ENCODE peak calls at places on chromosome 12, in four cellular contexts. One of them, this sample, is unnamed.

GRCh38 chr12:116376354-116377193 is 99.1 kb upstream of the MED13L start:
- DNase-seq in A549: peak
- DNase-seq in HepG2: no peak
- DNase-seq in IMR-90: peak
- DNase-seq in this sample: no peak

GRCh38 chr12:76919388-76920181 is 40.8 kb upstream of the CSRP2 start:
- DNase-seq in HepG2: no peak
- DNase-seq in A549: no peak
- DNase-seq in IMR-90: no peak
- DNase-seq in this sample: no peak

GRCh38 chr12:94187351-94187750 is 39.0 kb downstream of the PLXNC1 start:
- DNase-seq in HepG2: no peak
- DNase-seq in A549: no peak
- DNase-seq in IMR-90: no peak
- DNase-seq in this sample: no peak

GRCh38 chr12:82688035-82688501 is 1.4 kb downstream of the TMTC2 start:
- DNase-seq in HepG2: no peak
- DNase-seq in IMR-90: no peak
- DNase-seq in A549: peak
- DNase-seq in this sample: no peak

GRCh38 chr12:26845984-26846383 is 13.0 kb upstream of the ITPR2 start:
- DNase-seq in IMR-90: peak
- DNase-seq in HepG2: peak
- DNase-seq in A549: no peak
- DNase-seq in this sample: peak

GRCh38 chr12:73220951-73221350 is 948.8 kb downstream of the TRHDE start:
- DNase-seq in HepG2: no peak
- DNase-seq in IMR-90: no peak
- DNase-seq in A549: no peak
- DNase-seq in this sample: no peak

GRCh38 chr12:25992026-25992782 is 33.7 kb downstream of the RASSF8 start:
- DNase-seq in IMR-90: no peak
- DNase-seq in HepG2: no peak
- DNase-seq in A549: no peak
- DNase-seq in this sample: no peak

GRCh38 chr12:10632226-10632625 is 18.8 kb upstream of the MAGOHB start:
- DNase-seq in HepG2: no peak
- DNase-seq in IMR-90: peak
- DNase-seq in A549: no peak
- DNase-seq in this sample: no peak

GRCh38 chr12:68180792-68181744 is 21.5 kb upstream of the IFNG start:
- DNase-seq in HepG2: no peak
- DNase-seq in IMR-90: no peak
- DNase-seq in A549: no peak
- DNase-seq in this sample: peak
- TF ChIP-seq MAZ in HepG2: no peak
- TF ChIP-seq MAZ in IMR-90: no peak
- TF ChIP-seq MAZ in A549: no peak
- TF ChIP-seq MAZ in this sample: no peak

DNA sequence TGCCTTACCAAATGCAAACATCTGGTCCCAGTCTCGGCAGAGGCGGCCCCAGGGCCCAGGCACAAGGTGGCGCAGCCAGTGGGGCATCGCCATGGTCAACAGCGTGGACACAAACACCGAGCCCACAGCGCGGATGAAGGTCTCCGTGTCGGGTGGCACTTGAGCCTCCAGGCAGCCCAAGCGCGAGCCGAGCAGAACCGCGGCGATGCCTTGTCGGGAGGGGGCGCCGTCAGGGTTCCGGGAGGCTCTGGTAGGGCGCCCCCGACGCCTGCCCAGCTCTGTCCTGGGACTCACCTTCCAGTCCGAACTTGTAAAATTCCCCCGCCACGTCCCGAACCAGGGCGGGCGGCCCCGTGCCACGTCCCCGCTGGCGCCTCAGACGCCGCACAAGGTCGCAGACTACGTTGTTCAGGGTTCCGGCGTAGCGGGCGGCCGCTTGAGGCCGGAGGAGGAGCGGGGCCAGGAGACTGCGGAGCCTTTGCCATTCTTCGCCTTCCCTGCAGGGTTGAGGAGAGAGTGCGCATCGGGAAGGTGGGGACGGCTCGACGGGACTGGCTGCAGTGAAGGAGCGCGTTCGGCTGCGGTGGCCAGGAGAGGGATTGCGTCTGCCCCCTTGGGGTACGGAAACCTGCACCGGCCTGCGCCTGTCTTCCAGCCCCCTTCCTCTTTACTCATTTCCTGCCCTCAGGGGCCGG is 1.7 kb downstream of the CYP27B1 start:
- DNase-seq in HepG2: peak
- DNase-seq in A549: peak
- DNase-seq in IMR-90: peak
- DNase-seq in this sample: no peak
- TF ChIP-seq MAZ in HepG2: no peak
- TF ChIP-seq MAZ in A549: no peak
- TF ChIP-seq MAZ in IMR-90: no peak
- TF ChIP-seq MAZ in this sample: no peak

DNA sequence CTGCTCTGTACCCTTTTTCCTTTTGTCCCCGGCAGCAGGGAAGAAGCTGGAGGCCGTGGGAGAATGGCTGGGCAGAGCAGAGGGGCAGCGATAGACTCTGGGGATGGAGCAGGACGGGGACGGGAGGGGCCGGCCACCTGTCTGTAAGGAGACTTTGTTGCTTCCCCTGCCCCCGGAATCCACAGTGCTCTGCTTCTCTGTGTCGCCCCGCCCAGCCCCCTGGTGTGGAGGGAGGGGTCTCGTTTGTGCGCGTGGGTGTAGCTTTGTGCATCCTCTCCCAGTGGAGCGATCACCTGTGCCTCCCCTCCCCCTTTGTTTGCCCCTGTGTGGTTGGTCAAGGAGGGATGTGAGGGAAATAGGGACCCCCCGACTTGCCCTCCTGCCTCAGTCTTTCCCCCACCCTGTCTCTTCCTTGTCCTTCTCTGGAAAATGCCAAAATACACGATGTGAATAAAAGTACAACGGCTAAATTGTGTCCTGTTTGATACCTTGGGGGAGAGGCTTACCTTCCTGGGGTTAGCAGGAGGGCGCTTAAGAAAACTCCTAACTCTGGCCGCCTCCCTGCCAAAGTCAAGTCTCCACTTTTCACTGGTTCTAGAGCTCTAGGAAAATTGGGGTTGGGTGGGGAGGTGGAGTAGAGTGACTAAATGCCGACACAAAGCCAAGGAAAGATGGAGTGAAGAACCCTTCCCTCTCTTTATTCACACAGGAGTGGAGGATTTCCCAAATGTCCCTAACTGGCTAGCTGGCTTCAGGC is 990 bp upstream of the TPI1 start:
- DNase-seq in IMR-90: no peak
- DNase-seq in A549: no peak
- DNase-seq in HepG2: no peak
- DNase-seq in this sample: peak
- TF ChIP-seq MAZ in IMR-90: no peak
- TF ChIP-seq MAZ in A549: no peak
- TF ChIP-seq MAZ in HepG2: no peak
- TF ChIP-seq MAZ in this sample: no peak

GRCh38 chr12:31874961-31875608 is 84.1 kb upstream of the RESF1 start:
- DNase-seq in A549: peak
- DNase-seq in HepG2: no peak
- DNase-seq in IMR-90: peak
- DNase-seq in this sample: no peak
- TF ChIP-seq MAZ in A549: no peak
- TF ChIP-seq MAZ in HepG2: no peak
- TF ChIP-seq MAZ in IMR-90: no peak
- TF ChIP-seq MAZ in this sample: no peak

GRCh38 chr12:4148418-4149056 is 125.0 kb upstream of the CCND2 start:
- DNase-seq in IMR-90: no peak
- DNase-seq in HepG2: no peak
- DNase-seq in A549: no peak
- DNase-seq in this sample: no peak
- TF ChIP-seq MAZ in IMR-90: no peak
- TF ChIP-seq MAZ in HepG2: no peak
- TF ChIP-seq MAZ in A549: no peak
- TF ChIP-seq MAZ in this sample: no peak

GRCh38 chr12:105840384-105840783 is 298.4 kb downstream of the NUAK1 start:
- DNase-seq in HepG2: no peak
- DNase-seq in IMR-90: no peak
- DNase-seq in A549: no peak
- DNase-seq in this sample: peak

GRCh38 chr12:105843989-105844768 is 294.6 kb downstream of the NUAK1 start:
- DNase-seq in A549: no peak
- DNase-seq in IMR-90: peak
- DNase-seq in HepG2: no peak
- DNase-seq in this sample: peak

GRCh38 chr12:105839629-105840127 is 299.1 kb downstream of the NUAK1 start:
- DNase-seq in HepG2: no peak
- DNase-seq in A549: no peak
- DNase-seq in IMR-90: no peak
- DNase-seq in this sample: no peak

GRCh38 chr12:105846331-105846730 is 292.4 kb downstream of the NUAK1 start:
- DNase-seq in HepG2: no peak
- DNase-seq in A549: no peak
- DNase-seq in IMR-90: no peak
- DNase-seq in this sample: no peak

GRCh38 chr12:105841880-105842279 is 296.9 kb downstream of the NUAK1 start:
- DNase-seq in IMR-90: no peak
- DNase-seq in HepG2: no peak
- DNase-seq in A549: no peak
- DNase-seq in this sample: no peak
- TF ChIP-seq MAZ in IMR-90: no peak
- TF ChIP-seq MAZ in HepG2: no peak
- TF ChIP-seq MAZ in A549: no peak
- TF ChIP-seq MAZ in this sample: no peak

GRCh38 chr12:109277899-109278762 is 31.0 kb downstream of the FOXN4 start:
- DNase-seq in A549: peak
- DNase-seq in HepG2: peak
- DNase-seq in IMR-90: peak
- DNase-seq in this sample: no peak
- TF ChIP-seq MAZ in A549: no peak
- TF ChIP-seq MAZ in HepG2: no peak
- TF ChIP-seq MAZ in IMR-90: no peak
- TF ChIP-seq MAZ in this sample: no peak

GRCh38 chr12:74293689-74294131 is 243.9 kb upstream of the ATXN7L3B start:
- DNase-seq in HepG2: no peak
- DNase-seq in A549: no peak
- DNase-seq in IMR-90: no peak
- DNase-seq in this sample: peak

DNA sequence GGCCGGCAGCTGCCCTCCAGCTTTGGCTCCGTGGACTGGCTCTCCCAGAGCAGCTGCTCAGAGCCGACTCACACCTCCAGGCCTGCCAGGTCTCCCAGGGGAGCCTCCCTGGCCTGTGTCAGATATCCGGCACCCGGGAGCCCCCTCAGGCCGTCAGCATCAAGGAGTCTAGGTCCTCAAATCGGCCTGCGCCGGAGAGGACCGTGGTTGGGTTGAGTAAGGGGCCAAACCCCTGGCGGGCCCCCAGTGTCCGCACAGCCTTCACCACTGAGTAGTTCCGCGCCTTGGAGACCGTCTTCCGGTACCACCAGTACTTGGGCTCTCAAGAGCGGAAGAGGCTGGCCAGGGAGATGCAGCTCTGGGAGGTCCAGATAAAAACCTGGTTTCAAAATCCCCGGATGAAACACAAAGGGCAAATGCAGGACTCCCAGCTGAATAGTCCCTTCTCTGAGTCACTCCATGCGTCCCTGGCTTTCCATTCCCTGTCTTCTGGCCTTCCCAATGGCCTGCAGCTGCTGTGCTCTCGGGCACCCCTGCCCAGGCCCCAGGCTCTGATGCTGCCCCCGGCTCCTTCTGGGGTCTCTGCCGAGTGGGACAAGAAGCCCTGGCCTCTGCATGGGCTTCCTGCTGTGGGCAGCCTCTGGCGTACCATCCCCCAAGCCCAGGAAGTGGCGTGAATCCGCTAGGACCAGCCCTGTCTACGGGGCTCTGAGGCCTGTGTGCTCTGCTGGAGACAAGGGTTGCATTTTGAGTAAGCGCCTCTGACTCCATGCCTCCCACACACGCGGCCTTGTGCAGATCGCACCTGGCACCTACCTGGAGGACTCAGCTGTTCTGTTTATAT is 245.1 kb upstream of the ATXN7L3B start:
- DNase-seq in HepG2: no peak
- DNase-seq in A549: no peak
- DNase-seq in IMR-90: no peak
- DNase-seq in this sample: peak
- TF ChIP-seq MAZ in HepG2: no peak
- TF ChIP-seq MAZ in A549: no peak
- TF ChIP-seq MAZ in IMR-90: no peak
- TF ChIP-seq MAZ in this sample: peak

DNA sequence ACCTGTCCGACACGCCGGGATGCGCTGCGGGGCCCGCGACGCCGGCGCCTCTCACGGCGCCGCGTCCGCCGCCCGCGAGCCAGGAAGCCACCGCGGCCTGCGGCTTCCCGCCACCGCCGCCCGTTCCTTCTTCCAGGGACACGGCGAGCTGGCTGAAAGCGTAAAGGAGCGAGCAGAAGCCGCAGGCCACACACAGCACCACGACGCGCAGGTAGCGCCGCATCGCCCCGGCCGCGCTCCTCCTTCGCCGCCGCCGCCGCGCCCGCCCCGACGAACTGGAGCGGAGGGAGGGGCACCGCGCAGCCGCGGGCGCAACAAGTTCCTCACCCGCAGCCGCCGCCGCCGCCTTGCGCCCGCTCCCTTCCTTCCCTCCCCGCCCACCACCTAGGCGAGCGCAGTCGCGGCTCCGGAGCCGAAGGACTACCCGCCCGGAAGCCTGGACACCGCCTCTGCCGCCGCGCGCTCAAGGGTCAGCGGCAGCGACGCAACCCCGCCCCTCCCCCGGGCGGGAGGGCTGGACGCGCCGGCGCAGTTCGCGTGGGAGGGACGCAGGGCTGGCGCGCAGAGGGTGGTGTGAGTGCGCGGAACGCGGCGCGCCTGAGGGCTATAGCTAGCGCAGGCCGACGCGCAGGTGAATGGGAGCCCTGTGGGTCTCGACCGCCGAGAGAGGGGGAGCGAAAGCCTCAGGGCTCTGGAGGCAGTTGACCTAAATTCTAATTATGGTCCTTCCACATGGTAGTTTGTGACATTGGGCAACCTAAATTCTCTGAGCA is at the start of gene GXYLT1:
- DNase-seq in A549: peak
- DNase-seq in HepG2: peak
- DNase-seq in IMR-90: peak
- DNase-seq in this sample: peak
- TF ChIP-seq MAZ in A549: no peak
- TF ChIP-seq MAZ in HepG2: peak
- TF ChIP-seq MAZ in IMR-90: peak
- TF ChIP-seq MAZ in this sample: peak